ENCODE peak calls at places on chromosomes 16 and 17, in five cellular contexts. X, O, R, U and T are unnamed samples.

GRCh38 chr17:42311240-42312034 is 23.1 kb downstream of the STAT5A start:
- DNase-seq in U (peak; percentile 91), O (no peak), X (no peak), R (peak; percentile 84), T (peak; percentile 82)

GRCh38 chr16:55367796-55368195 is 43.8 kb downstream of the IRX6 start:
- DNase-seq in X (no peak), O (no peak), U (no peak), R (no peak), T (no peak)

GRCh38 chr17:73767696-73768095 is 123.5 kb upstream of the SDK2 start:
- DNase-seq in O (no peak), X (no peak), U (no peak), R (no peak), T (no peak)

GRCh38 chr17:59530561-59530960 is 34.8 kb upstream of the DHX40 start:
- DNase-seq in U (no peak), X (no peak), O (no peak), R (no peak), T (no peak)

GRCh38 chr16:76222853-76223252 is 54.3 kb upstream of the CNTNAP4 start:
- DNase-seq in X (no peak), U (no peak), O (no peak), R (no peak), T (no peak)

GRCh38 chr17:76136276-76137025 is 4.6 kb downstream of the FOXJ1 start:
- DNase-seq in R (no peak), O (no peak), U (no peak), X (no peak), T (peak; percentile 55)

GRCh38 chr16:56198755-56199114 is 7.4 kb downstream of the GNAO1 start:
- DNase-seq in X (no peak), R (no peak), U (no peak), O (no peak), T (no peak)

GRCh38 chr17:28249706-28250105 is 69.3 kb upstream of the TMEM97 start:
- DNase-seq in U (no peak), X (no peak), O (no peak), R (no peak), T (no peak)

GRCh38 chr16:80751167-80751566 is 53.2 kb downstream of the CDYL2 start:
- DNase-seq in O (no peak), U (no peak), X (no peak), R (no peak), T (no peak)

GRCh38 chr16:47141773-47142468 is 1.8 kb downstream of the NETO2 start:
- DNase-seq in O (peak; percentile 86), X (peak; percentile 85), U (peak; percentile 90), R (peak; percentile 80), T (peak; percentile 76)

GRCh38 chr16:15466886-15467781 is 32.7 kb downstream of the BMERB1 start:
- DNase-seq in R (no peak), O (no peak), X (no peak), U (peak; percentile 35), T (no peak)

GRCh38 chr17:52995127-52995526 is 827.6 kb upstream of the KIF2B start:
- DNase-seq in U (no peak), R (no peak), X (no peak), O (no peak), T (peak; percentile 36)

GRCh38 chr16:75234856-75235696 is 16.3 kb downstream of the CTRB1 start:
- DNase-seq in O (no peak), X (no peak), R (no peak), U (no peak), T (no peak)

GRCh38 chr16:52366997-52367396 is 179.9 kb downstream of the TOX3 start:
- DNase-seq in U (no peak), X (no peak), O (no peak), R (no peak), T (no peak)

GRCh38 chr16:76193851-76194620 is 83.2 kb upstream of the CNTNAP4 start:
- DNase-seq in U (no peak), O (no peak), R (no peak), X (no peak), T (no peak)

GRCh38 chr17:55567240-55568216 is 56.3 kb upstream of the SMIM36 start:
- DNase-seq in U (no peak), X (no peak), O (no peak), R (peak; percentile 70), T (peak; percentile 69)

GRCh38 chr17:70184770-70185169 is 15.4 kb downstream of the KCNJ2 start:
- DNase-seq in U (no peak), X (no peak), R (no peak), O (no peak), T (no peak)

GRCh38 chr16:4273858-4274291 is 1.1 kb upstream of the TFAP4 start:
- DNase-seq in O (no peak), U (peak; percentile 32), X (peak; percentile 51), R (no peak), T (peak; percentile 77)

GRCh38 chr17:69590690-69591089 is 176.2 kb downstream of the MAP2K6 start:
- DNase-seq in X (no peak), U (no peak), R (no peak), O (no peak), T (no peak)

GRCh38 chr17:36625188-36625587 is 23.8 kb downstream of the MRM1 start:
- DNase-seq in X (no peak), R (no peak), O (no peak), U (no peak), T (no peak)

GRCh38 chr17:68294196-68294555 is 2.9 kb downstream of the ARSG start:
- DNase-seq in O (no peak), R (no peak), X (no peak), U (no peak), T (no peak)

GRCh38 chr17:38724337-38724988 is 5.7 kb upstream of the CISD3 start:
- DNase-seq in R (no peak), U (no peak), X (no peak), O (no peak), T (peak; percentile 94)

GRCh38 chr16:71700822-71701221 is 23.7 kb downstream of the PHLPP2 start:
- DNase-seq in X (no peak), U (no peak), O (no peak), R (no peak), T (no peak)

GRCh38 chr16:86016201-86016965 is 117.4 kb downstream of the IRF8 start:
- DNase-seq in R (peak; percentile 63), O (peak; percentile 59), X (peak; percentile 61), U (peak; percentile 47), T (peak; percentile 73)

GRCh38 chr17:82235775-82236141 is 6.9 kb downstream of the SLC16A3 start:
- DNase-seq in U (no peak), X (no peak), R (no peak), O (no peak), T (no peak)

DNA sequence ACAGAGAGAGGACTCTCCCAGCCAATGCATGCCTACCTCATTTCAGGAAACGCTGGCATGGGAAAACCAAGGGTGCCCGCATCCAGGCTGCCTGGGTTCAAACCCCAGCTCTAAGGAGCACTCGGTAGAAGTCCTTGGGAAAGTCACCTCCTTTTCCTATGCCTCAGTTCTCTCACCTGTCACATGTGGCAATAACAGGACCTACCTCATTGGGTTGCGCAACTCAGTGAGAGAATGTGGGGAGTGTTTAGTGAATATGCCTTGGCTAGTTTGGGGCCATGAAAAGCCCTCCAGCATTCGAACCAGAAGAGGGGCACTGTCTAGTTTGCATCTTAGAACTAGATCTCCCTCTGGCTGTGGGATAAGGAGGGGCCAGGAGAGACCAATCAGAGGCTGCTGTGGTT is 9.0 kb upstream of the NXPH3 start:
- DNase-seq in R (no peak), O (no peak), X (no peak), U (no peak), T (no peak)
- TF ChIP-seq ZBTB33 in R (no peak), O (no peak), X (no peak), U (no peak), T (no peak)

DNA sequence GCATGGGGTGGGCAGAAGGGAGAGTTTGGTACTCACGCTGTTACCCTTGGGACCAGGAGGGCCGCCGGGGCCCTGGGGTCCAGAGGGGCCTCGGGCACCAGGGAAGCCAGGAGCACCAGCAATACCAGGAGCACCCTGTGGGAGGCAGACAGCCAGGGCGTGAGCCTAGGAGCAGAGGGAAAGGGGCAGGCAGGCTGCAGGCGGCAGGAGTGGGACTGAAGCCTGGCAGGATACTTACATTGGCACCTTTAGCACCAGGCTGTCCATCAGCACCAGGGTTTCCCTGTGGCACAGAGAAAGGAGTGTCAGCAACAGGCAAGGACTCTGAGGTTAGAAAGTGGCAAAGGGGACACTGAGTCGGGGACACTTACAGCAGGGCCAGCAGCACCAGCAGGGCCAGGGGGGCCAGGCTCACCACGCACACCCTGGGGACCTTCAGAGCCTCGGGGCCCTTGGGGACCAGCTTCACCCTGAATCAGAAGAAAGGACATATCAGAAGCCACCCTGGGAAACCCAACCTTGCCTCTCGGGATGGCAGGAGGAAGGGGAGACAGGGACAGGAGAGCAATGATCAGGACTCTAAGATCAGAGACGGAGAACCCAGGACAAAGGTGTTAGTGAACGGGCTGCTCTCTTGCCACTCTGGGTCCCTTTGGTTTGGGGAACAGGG is 6.1 kb downstream of the COL1A1 start:
- DNase-seq in X (no peak), O (no peak), U (no peak), R (no peak), T (no peak)
- H3K9ac ChIP-seq in X (no peak overlapping the region), O (no peak overlapping the region), U (no peak overlapping the region), R (no peak overlapping the region), T (peak overlapping the region; percentile 99)

GRCh38 chr16:24821129-24821528 is 24.6 kb upstream of the SLC5A11 start:
- DNase-seq in R (no peak), X (no peak), O (no peak), U (no peak), T (no peak)
- TF ChIP-seq ZBTB33 in R (no peak), X (no peak), O (no peak), U (no peak), T (no peak)

GRCh38 chr16:8861563-8862308 is 7.1 kb downstream of the CARHSP1 start:
- DNase-seq in X (no peak), U (peak; percentile 74), R (peak; percentile 52), O (no peak), T (no peak)

GRCh38 chr16:8865145-8865882 is 3.5 kb downstream of the CARHSP1 start:
- DNase-seq in X (no peak), O (no peak), R (no peak), U (no peak), T (no peak)

GRCh38 chr16:8864480-8864879 is 4.3 kb downstream of the CARHSP1 start:
- DNase-seq in U (no peak), O (no peak), X (no peak), R (no peak), T (no peak)

GRCh38 chr16:8862309-8863130 is 6.3 kb downstream of the CARHSP1 start:
- DNase-seq in R (no peak), U (no peak), O (no peak), X (no peak), T (no peak)

DNA sequence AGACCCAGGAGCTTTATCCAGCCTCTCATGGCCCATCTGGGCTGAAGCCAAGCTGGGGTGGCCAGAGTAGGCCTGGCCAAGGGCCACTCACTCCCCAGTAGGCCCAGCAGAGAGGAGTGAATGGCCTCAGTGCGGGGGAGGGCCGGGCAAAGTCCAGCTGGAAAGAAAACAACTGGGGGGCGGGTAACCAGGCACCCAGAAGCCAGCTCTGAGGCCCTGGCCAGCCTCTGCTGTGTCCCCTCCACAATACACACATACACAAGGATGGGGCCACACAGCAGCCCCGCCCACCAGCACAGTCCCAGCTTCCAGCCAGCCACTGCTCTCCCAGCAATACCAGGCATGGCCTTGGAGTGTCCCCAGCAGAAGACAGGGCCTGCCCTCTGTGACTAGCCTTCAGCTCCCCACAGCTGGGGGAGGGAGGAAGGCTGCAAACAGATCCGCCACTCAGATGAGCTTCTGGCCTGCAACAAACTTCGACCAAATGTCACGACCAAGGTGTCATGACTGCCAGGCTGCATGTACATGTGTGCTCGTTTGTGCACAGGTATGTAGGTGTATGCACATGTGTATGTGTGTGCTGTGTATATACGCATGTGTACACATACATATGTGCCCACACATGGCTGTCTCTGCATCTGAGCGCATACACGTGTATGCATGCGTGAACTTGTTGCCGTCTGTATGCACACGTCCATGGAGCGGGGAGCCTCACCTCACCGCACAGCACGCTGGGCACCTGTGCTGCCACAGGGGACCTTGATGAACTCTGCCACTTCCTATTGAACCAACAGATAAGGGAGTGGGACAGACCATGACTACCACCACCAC is 5.0 kb downstream of the CARHSP1 start:
- DNase-seq in U (peak; percentile 100), X (no peak), O (no peak), R (peak; percentile 64), T (no peak)
- H3K9ac ChIP-seq in U (peak overlapping the region; percentile 84), X (no peak overlapping the region), O (no peak overlapping the region), R (peak overlapping the region; percentile 53), T (no peak overlapping the region)